ENCODE peak calls at places on chromosomes 12 and 14, in five cellular contexts. G is GM23338, T is A673, K is mucosa of descending colon, W is OCI-LY7. R is an unnamed sample. For H3K4me1, the result is how much of the 10 kb centered on the place peaks cover.

GRCh38 chr14:34018564-34019244 is 67.8 kb upstream of the EGLN3 start:
- DNase-seq in W (no peak), G (peak), T (peak), K (no peak), R (no peak)

GRCh38 chr12:92133795-92134637 is 11.6 kb downstream of the BTG1 start:
- DNase-seq in W (no peak), K (no peak), T (no peak), G (no peak), R (no peak)

GRCh38 chr12:104576178-104576778 is 119.5 kb downstream of the CHST11 start:
- DNase-seq in W (no peak), K (no peak), T (no peak), G (no peak), R (no peak)

GRCh38 chr12:61282790-61283575 is 977.2 kb upstream of the USP15 start:
- DNase-seq in W (no peak), K (no peak), T (no peak), G (no peak), R (no peak)

GRCh38 chr12:119804011-119804641 is 73.0 kb downstream of the CIT start:
- DNase-seq in W (no peak), T (peak), G (peak), K (peak), R (peak)

GRCh38 chr14:74290415-74290814 is 12.3 kb downstream of the ABCD4 start:
- DNase-seq in G (peak), K (no peak), W (peak), T (peak), R (no peak)

GRCh38 chr12:1634590-1635191 is 5.7 kb downstream of the WNT5B start:
- DNase-seq in W (peak), K (peak), G (peak), T (peak), R (peak)

GRCh38 chr12:112018571-112019237 is 5.5 kb downstream of the ERP29 start:
- DNase-seq in K (no peak), W (no peak), G (no peak), T (no peak), R (no peak)

GRCh38 chr14:105411017-105411941 is 8.3 kb upstream of the MTA1 start:
- DNase-seq in G (peak), T (peak), K (no peak), W (no peak), R (peak)

GRCh38 chr12:12714276-12715001 is 2.7 kb upstream of the CDKN1B start:
- DNase-seq in G (peak), K (peak), W (peak), T (peak), R (peak)

GRCh38 chr12:101127521-101128219 is 82.4 kb downstream of the SLC5A8 start:
- DNase-seq in T (no peak), G (no peak), K (no peak), W (no peak), R (no peak)

GRCh38 chr14:74491952-74492351 is 1.2 kb downstream of the NPC2 start:
- DNase-seq in W (peak), K (peak), G (peak), T (peak), R (no peak)

GRCh38 chr12:49797452-49797782 is 30.8 kb downstream of the NCKAP5L start:
- DNase-seq in K (no peak), W (no peak), G (no peak), T (no peak), R (no peak)

GRCh38 chr14:68466491-68466977 is 326.3 kb downstream of the ZFP36L1 start:
- DNase-seq in T (no peak), K (no peak), W (no peak), G (no peak), R (no peak)

GRCh38 chr14:68631691-68632590 is 160.9 kb downstream of the ZFP36L1 start:
- DNase-seq in W (no peak), K (no peak), G (no peak), T (no peak), R (no peak)

GRCh38 chr14:103104389-103104653 is 9.8 kb downstream of the EXOC3L4 start:
- DNase-seq in G (no peak), K (no peak), W (no peak), T (no peak), R (no peak)

GRCh38 chr14:22973217-22974032 is 8.9 kb downstream of the AJUBA start:
- DNase-seq in K (peak), G (peak), T (peak), W (peak), R (peak)

GRCh38 chr14:75299064-75299463 is 20.4 kb downstream of the FOS start:
- DNase-seq in G (no peak), T (peak), K (no peak), W (no peak), R (no peak)

GRCh38 chr12:120134307-120134980 is 17.9 kb upstream of the RAB35 start:
- DNase-seq in G (no peak), K (no peak), T (no peak), W (no peak), R (no peak)

GRCh38 chr12:19439059-19440018 is at the start of gene AEBP2:
- DNase-seq in T (peak), K (peak), G (peak), W (peak), R (peak)

GRCh38 chr12:116266220-116266619 is 11.3 kb downstream of the MED13L start:
- DNase-seq in W (no peak), T (peak), K (no peak), G (peak), R (no peak)

GRCh38 chr12:65824314-65824563 is at the start of gene HMGA2:
- DNase-seq in G (no peak), W (no peak), K (no peak), T (no peak), R (no peak)

GRCh38 chr12:91139981-91140659 is 28.8 kb upstream of the LUM start:
- DNase-seq in G (no peak), W (no peak), K (no peak), T (peak), R (no peak)

GRCh38 chr12:5515458-5515857 is 83.5 kb downstream of the NTF3 start:
- DNase-seq in G (no peak), W (no peak), K (no peak), T (no peak), R (no peak)

GRCh38 chr14:31690056-31690455 is 128.9 kb downstream of the NUBPL start:
- DNase-seq in W (no peak), G (no peak), K (peak), T (no peak), R (no peak)

GRCh38 chr14:75123991-75124390 is 2.9 kb downstream of the NEK9 start:
- DNase-seq in T (peak), W (no peak), K (no peak), G (no peak), R (no peak)

GRCh38 chr12:49389092-49389703 is 21.9 kb downstream of the SPATS2 start:
- DNase-seq in K (peak), T (no peak), G (peak), W (no peak), R (peak)

GRCh38 chr14:31886161-31886835 is 190.8 kb upstream of the ARHGAP5 start:
- DNase-seq in K (no peak), G (no peak), W (no peak), T (no peak), R (no peak)

GRCh38 chr14:35352274-35353233 is 52.0 kb downstream of the NFKBIA start:
- DNase-seq in W (no peak), K (no peak), T (no peak), G (no peak), R (no peak)

GRCh38 chr12:2017724-2018337 is 13.6 kb upstream of the DCP1B start:
- DNase-seq in G (no peak), T (peak), W (no peak), K (no peak), R (no peak)

GRCh38 chr12:88854260-88854659 is 274.0 kb upstream of the KITLG start:
- DNase-seq in W (no peak), T (no peak), K (no peak), G (no peak), R (no peak)

GRCh38 chr12:78062781-78063180 is 232.1 kb downstream of the NAV3 start:
- DNase-seq in G (no peak), K (peak), T (peak), W (no peak), R (peak)

GRCh38 chr12:121294151-121294889 is 2.2 kb downstream of the CAMKK2 start:
- DNase-seq in W (no peak), G (no peak), T (no peak), K (no peak), R (no peak)

DNA sequence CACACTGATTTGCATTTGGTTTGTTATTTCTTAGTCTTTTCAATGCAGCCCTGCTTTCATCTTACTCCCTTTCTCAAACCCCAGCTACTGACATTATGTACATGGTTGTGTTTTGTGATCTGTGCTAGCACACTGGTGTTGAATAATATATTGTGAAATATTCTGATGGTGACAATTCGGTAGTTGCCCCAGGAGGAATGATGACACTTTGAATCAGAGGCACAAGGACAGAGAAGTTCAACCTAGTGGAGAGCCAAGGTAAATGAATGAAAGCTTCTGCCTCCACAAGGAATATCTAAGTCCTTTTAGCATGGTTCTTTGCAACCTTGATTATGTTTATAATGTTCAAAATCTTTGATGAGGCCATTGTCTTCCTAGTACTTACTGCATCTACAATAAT is 159.9 kb downstream of the PDE3A start:
- DNase-seq in T (no peak), K (no peak), G (no peak), W (no peak), R (no peak)
- TF ChIP-seq CTCF in T (no peak), K (no peak), G (no peak), W (no peak), R (no peak)

DNA sequence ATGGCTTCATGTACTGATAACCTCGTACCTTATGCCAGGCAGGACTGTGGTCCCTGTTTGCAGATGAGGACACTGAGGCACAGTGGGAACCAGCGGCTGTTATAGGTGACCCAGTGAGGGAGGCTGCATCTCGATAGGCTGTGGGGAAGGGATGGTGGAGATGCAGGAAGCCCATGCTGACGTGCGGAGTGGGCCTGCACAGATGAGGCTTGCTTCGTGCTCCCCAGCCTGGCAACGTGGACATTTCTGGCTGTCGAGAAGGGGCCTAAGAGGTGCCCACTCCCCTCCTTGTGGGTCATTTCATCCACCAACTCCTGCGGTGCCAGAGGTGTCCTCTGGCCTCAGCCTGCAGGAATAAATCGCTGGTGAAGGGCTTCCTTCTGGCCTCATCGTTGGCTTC is 107.4 kb downstream of the SLC25A47 start:
- DNase-seq in W (no peak), G (no peak), T (no peak), K (no peak), R (no peak)
- H3K4me1 ChIP-seq in W (under half), G (under half), T (under half), K (under half), R (under half)

GRCh38 chr12:52494518-52494917 is 1.5 kb upstream of the KRT6A start:
- DNase-seq in G (peak), T (no peak), K (no peak), W (no peak), R (no peak)

GRCh38 chr12:52496054-52496453 is 3.0 kb upstream of the KRT6A start:
- DNase-seq in G (no peak), T (no peak), K (no peak), W (peak), R (no peak)

GRCh38 chr12:52495385-52495784 is 2.3 kb upstream of the KRT6A start:
- DNase-seq in G (peak), W (peak), K (peak), T (peak), R (no peak)

GRCh38 chr12:52493172-52493571 is at the start of gene KRT6A:
- DNase-seq in K (no peak), W (no peak), T (no peak), G (no peak), R (no peak)

DNA sequence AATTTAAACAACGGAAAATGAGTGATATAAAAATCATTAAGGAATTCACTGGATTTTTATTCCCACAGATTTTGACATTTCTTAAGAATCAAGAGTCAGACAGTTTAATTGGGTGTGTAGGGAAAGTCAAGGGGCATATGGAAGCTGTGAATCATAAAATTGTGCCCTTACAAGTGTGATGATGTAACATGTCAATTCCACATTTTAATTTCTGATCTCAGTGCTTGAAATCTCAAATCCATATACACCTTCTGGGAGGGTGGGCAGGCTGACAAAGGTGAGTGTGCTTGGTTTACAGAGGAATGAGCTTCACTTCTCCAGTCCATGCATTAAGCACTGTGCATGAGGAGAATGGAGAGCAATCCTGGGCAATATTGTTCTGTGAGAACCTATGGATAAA is 1.0 kb upstream of the KRT6A start:
- DNase-seq in T (no peak), G (no peak), W (no peak), K (no peak), R (no peak)
- H3K4me3 ChIP-seq in T (no peak), G (no peak), W (no peak), K (no peak), R (no peak)

GRCh38 chr12:26833692-26834168 is 736 bp upstream of the ITPR2 start:
- DNase-seq in G (peak), T (no peak), W (peak), K (peak), R (peak)
- TF ChIP-seq CTCF in G (no peak), T (no peak), W (no peak), K (no peak), R (no peak)

GRCh38 chr14:99226687-99227086 is 45.3 kb downstream of the BCL11B start:
- DNase-seq in K (no peak), T (no peak), W (no peak), G (no peak), R (no peak)
- H3K4me1 ChIP-seq in K (under half), T (half or more), W (under half), G (under half), R (under half)

GRCh38 chr12:106280101-106280500 is 22.4 kb upstream of the TCP11L2 start:
- DNase-seq in K (no peak), G (no peak), T (no peak), W (no peak), R (no peak)
- H3K4me3 ChIP-seq in K (no peak), G (no peak), T (no peak), W (no peak), R (no peak)

DNA sequence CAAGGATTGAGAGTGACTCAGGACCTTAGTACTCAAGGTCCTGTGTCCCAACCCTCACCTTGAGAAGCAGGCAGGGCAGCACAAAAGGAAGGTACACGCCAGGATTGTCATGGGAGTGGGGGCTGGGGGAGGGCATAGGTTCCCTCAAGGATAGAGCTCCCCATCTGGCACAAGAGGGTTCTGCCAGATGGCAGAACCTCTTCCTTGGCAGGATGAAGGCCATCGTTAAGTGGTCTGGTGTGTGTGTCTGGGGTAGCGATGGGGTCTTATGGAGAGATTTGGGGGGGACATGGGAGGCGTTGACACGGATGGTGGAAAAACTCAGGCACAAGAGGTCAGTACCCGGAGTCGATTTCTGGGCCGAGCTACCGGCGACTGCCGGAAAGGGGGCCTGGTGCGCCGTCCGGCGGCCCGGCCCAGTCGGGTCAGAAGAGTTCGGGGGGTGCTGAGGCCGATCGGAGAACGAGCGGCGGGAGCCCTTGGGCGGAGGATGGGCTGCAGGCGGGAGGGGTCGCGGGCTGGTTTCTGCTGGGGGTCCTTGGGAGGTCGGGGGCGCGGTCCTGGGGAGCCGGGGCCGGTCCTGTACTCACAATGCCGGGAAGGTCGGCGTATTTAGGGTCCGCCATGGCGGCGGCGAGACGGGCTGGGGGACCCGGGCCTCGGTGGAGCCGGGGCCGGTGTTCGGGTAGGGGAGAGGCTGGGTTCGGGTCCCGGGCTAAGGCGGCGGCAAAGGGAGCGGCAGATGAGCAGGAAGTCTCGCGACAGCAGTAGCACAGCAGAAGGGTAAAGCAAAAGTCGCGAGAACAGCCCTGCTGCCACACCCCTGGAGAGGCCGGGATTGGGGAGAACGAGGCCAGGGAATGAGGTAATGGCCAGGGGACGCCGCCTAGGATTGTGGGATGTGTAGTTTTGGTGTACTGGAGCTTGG is at the start of gene DCTN2:
- DNase-seq in G (peak), T (peak), W (peak), K (peak), R (peak)
- TF ChIP-seq CTCF in G (no peak), T (no peak), W (peak), K (no peak), R (no peak)

GRCh38 chr12:54138219-54138618 is 50.6 kb downstream of the SMUG1 start:
- DNase-seq in G (no peak), K (no peak), T (no peak), W (peak), R (no peak)
- H3K4me1 ChIP-seq in G (under half), K (under half), T (under half), W (under half), R (half or more)

DNA sequence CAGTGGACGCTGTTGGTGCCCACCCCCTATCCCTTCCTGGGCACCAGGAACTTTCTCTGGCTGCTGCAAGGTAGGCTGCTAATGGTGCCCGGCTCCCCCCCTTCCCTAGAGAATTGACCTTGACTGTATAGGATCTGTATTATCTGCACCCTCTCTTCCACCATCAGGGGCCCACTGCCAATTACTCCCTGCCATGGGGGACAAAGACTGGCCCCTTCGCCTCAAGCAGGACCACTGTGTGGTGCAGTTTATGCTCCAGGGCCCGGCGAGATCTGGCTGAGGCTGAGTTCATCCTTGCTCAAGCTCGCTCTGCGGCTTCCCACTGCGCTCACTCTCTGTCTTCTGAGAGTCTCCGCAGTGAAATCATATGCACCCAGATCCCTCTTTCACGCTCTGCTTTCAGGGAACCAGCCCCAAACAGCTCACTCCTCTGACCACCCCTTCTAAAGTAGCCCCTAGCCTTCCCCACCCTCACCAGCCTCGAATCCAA is 95.2 kb downstream of the LGMN start:
- DNase-seq in W (no peak), K (no peak), T (no peak), G (no peak), R (no peak)
- H3K4me3 ChIP-seq in W (no peak), K (no peak), T (no peak), G (no peak), R (peak)

R was measured in stomach.